ENCODE peak calls at places on chromosome 21, in six cellular contexts. A is Panc1, L is ascending aorta, D is SK-N-SH, I is breast epithelium, H is cardiac muscle cell. S is an unnamed sample.

GRCh38 chr21:16072692-16073091 is 342.9 kb downstream of the USP25 start:
- DNase-seq in H (peak), I (no peak), D (no peak), A (no peak), L (no peak), S (no peak)

GRCh38 chr21:31366825-31367224 is 22.8 kb upstream of the TIAM1 start:
- DNase-seq in D (no peak), I (peak), H (peak), A (peak), L (no peak), S (no peak)

GRCh38 chr21:45004481-45005263 is 64.8 kb downstream of the SLX9 start:
- DNase-seq in L (no peak), A (no peak), D (no peak), H (no peak), I (peak), S (no peak)

GRCh38 chr21:41482321-41482720 is 25.6 kb downstream of the TMPRSS2 start:
- DNase-seq in L (no peak), D (no peak), I (no peak), H (peak), A (no peak), S (no peak)

GRCh38 chr21:25169370-25169769 is 437.9 kb downstream of the MRPL39 start:
- DNase-seq in I (no peak), H (no peak), A (no peak), D (no peak), L (no peak), S (no peak)

GRCh38 chr21:14876464-14876863 is 188.3 kb downstream of the NRIP1 start:
- DNase-seq in H (no peak), I (no peak), L (no peak), A (no peak), D (no peak), S (no peak)

GRCh38 chr21:28916150-28916893 is 76.4 kb downstream of the LTN1 start:
- DNase-seq in D (no peak), H (no peak), A (no peak), I (no peak), L (no peak), S (no peak)

GRCh38 chr21:23812485-23812884 is 1794.8 kb downstream of the MRPL39 start:
- DNase-seq in H (no peak), I (no peak), A (no peak), D (no peak), L (no peak), S (no peak)

GRCh38 chr21:45001134-45002095 is 61.6 kb downstream of the SLX9 start:
- DNase-seq in I (peak), A (peak), D (no peak), H (peak), L (peak), S (no peak)

GRCh38 chr21:41692216-41692615 is 74.6 kb downstream of the RIPK4 start:
- DNase-seq in L (no peak), H (no peak), I (no peak), D (no peak), A (no peak), S (no peak)

GRCh38 chr21:44353200-44353970 is at the start of gene TRPM2:
- DNase-seq in I (no peak), A (no peak), H (peak), L (no peak), D (no peak), S (no peak)

GRCh38 chr21:33395866-33396265 is 7.3 kb upstream of the IFNGR2 start:
- DNase-seq in I (no peak), L (no peak), A (no peak), H (no peak), D (no peak), S (no peak)

GRCh38 chr21:41119901-41120300 is 48.1 kb upstream of the BACE2 start:
- DNase-seq in A (no peak), L (no peak), H (no peak), D (no peak), I (no peak), S (no peak)

GRCh38 chr21:33117268-33117888 is 47.4 kb downstream of the OLIG1 start:
- DNase-seq in H (no peak), D (no peak), L (no peak), I (no peak), A (no peak), S (no peak)

GRCh38 chr21:33299181-33299752 is 25.5 kb upstream of the IFNAR1 start:
- DNase-seq in L (no peak), I (no peak), A (no peak), D (no peak), H (no peak), S (no peak)

GRCh38 chr21:21196087-21196486 is 197.9 kb downstream of the NCAM2 start:
- DNase-seq in I (no peak), L (no peak), H (peak), D (no peak), A (no peak), S (no peak)

GRCh38 chr21:44800971-44801467 is 601 bp downstream of the UBE2G2 start:
- DNase-seq in H (peak), I (no peak), L (no peak), A (no peak), D (peak), S (no peak)

GRCh38 chr21:31660134-31660565 is 657 bp downstream of the SOD1 start:
- DNase-seq in I (no peak), H (peak), D (no peak), L (no peak), A (no peak), S (no peak)

GRCh38 chr21:28671549-28672195 is 321.0 kb downstream of the LTN1 start:
- DNase-seq in H (no peak), A (no peak), I (no peak), L (no peak), D (no peak), S (no peak)

GRCh38 chr21:27132270-27132669 is 165.4 kb upstream of the ADAMTS5 start:
- DNase-seq in I (no peak), D (no peak), H (peak), L (no peak), A (no peak), S (no peak)

GRCh38 chr21:31865429-31865970 is 7.3 kb upstream of the HUNK start:
- DNase-seq in L (no peak), A (no peak), I (no peak), H (no peak), D (no peak), S (no peak)

GRCh38 chr21:27807596-27807995 is 840.7 kb upstream of the ADAMTS5 start:
- DNase-seq in D (no peak), A (no peak), I (no peak), H (no peak), L (no peak), S (no peak)

GRCh38 chr21:28336299-28336698 is 656.4 kb downstream of the LTN1 start:
- DNase-seq in I (no peak), L (no peak), H (peak), A (no peak), D (peak), S (no peak)

GRCh38 chr21:17442174-17442573 is 70.7 kb upstream of the CXADR start:
- DNase-seq in I (no peak), H (no peak), L (no peak), A (no peak), D (no peak), S (no peak)

GRCh38 chr21:43762303-43763128 is 13.6 kb downstream of the CSTB start:
- DNase-seq in A (no peak), I (no peak), L (no peak), D (no peak), H (no peak), S (no peak)

GRCh38 chr21:31284797-31285397 is 59.2 kb downstream of the TIAM1 start:
- DNase-seq in D (no peak), A (no peak), L (no peak), I (no peak), H (peak), S (no peak)

GRCh38 chr21:32916088-32916487 is 109.6 kb upstream of the OLIG2 start:
- DNase-seq in H (no peak), L (no peak), I (no peak), A (no peak), D (no peak), S (no peak)

GRCh38 chr21:27225142-27225541 is 258.3 kb upstream of the ADAMTS5 start:
- DNase-seq in I (no peak), D (no peak), H (no peak), L (no peak), A (no peak), S (no peak)

GRCh38 chr21:15289896-15290841 is 225.4 kb upstream of the NRIP1 start:
- DNase-seq in A (no peak), L (no peak), I (no peak), D (peak), H (no peak), S (no peak)

GRCh38 chr21:17786219-17787181 is 32.7 kb downstream of the C21orf91 start:
- DNase-seq in H (no peak), D (no peak), I (no peak), A (no peak), L (no peak), S (no peak)

GRCh38 chr21:26116456-26117011 is 54.0 kb downstream of the APP start:
- DNase-seq in D (peak), I (no peak), A (no peak), L (no peak), H (peak), S (no peak)

GRCh38 chr21:32315511-32316362 is 17.1 kb downstream of the MRAP start:
- DNase-seq in A (no peak), I (no peak), H (no peak), D (no peak), L (no peak), S (no peak)

GRCh38 chr21:34820051-34820450 is 151.3 kb downstream of the CLIC6 start:
- DNase-seq in H (no peak), L (no peak), D (no peak), A (no peak), I (no peak), S (no peak)

GRCh38 chr21:34822957-34823356 is 154.2 kb downstream of the CLIC6 start:
- DNase-seq in L (no peak), D (no peak), I (no peak), H (peak), A (no peak), S (no peak)

GRCh38 chr21:34824314-34824713 is 155.5 kb downstream of the CLIC6 start:
- DNase-seq in A (no peak), L (no peak), I (no peak), H (no peak), D (no peak), S (no peak)

GRCh38 chr21:34821717-34822116 is 152.9 kb downstream of the CLIC6 start:
- DNase-seq in L (no peak), A (no peak), H (no peak), I (no peak), D (peak), S (no peak)

DNA sequence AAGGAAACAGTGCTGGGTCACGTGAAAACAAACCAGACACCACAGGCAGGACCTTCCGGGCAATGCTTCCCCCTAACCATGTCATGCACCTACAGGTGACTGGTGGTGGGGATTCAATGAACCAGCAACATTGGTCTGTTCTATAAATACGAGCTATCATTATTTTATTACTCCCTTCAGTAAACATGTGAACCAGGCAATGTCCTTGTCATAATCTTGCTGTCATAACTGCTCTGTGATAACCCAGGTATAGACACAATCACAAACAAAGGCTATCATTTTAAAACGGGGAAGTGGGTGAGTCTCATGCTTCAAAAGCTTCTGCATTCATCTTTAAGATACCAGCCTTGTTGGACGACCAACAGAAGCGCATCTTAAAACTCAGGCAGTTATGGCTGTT is 153.4 kb downstream of the CLIC6 start:
- DNase-seq in L (no peak), H (no peak), A (no peak), I (no peak), D (no peak), S (no peak)
- H3K27ac ChIP-seq in L (no peak), H (no peak), A (no peak), I (no peak), D (no peak), S (no peak)

GRCh38 chr21:38894899-38895298 is 89.2 kb downstream of the ETS2 start:
- DNase-seq in D (no peak), L (no peak), A (no peak), H (no peak), I (no peak), S (no peak)

GRCh38 chr21:38900499-38900898 is 94.8 kb downstream of the ETS2 start:
- DNase-seq in H (no peak), A (no peak), L (no peak), D (no peak), I (no peak), S (no peak)

GRCh38 chr21:38899277-38899947 is 93.7 kb downstream of the ETS2 start:
- DNase-seq in I (no peak), D (no peak), H (no peak), A (no peak), L (no peak), S (no peak)

GRCh38 chr21:38898422-38899098 is 92.8 kb downstream of the ETS2 start:
- DNase-seq in I (no peak), H (no peak), A (no peak), L (no peak), D (no peak), S (no peak)

GRCh38 chr21:38897532-38898421 is 92.0 kb downstream of the ETS2 start:
- DNase-seq in D (no peak), L (no peak), I (no peak), H (no peak), A (no peak), S (no peak)
- H3K27ac ChIP-seq in D (no peak), L (peak), I (no peak), H (no peak), A (no peak), S (no peak)

GRCh38 chr21:36643374-36644250 is 55.3 kb upstream of the SIM2 start:
- DNase-seq in H (no peak), A (no peak), D (no peak), I (no peak), L (no peak), S (no peak)
- H3K27ac ChIP-seq in H (no peak), A (no peak), D (no peak), I (no peak), L (no peak), S (no peak)

GRCh38 chr21:46347791-46348381 is 23.9 kb downstream of the PCNT start:
- DNase-seq in D (no peak), L (peak), I (no peak), A (no peak), H (peak), S (no peak)
- H3K27ac ChIP-seq in D (no peak), L (peak), I (no peak), A (no peak), H (no peak), S (no peak)

GRCh38 chr21:42735061-42735460 is 81.6 kb downstream of the PDE9A start:
- DNase-seq in A (no peak), I (no peak), L (no peak), D (no peak), H (no peak), S (no peak)
- H3K27ac ChIP-seq in A (no peak), I (no peak), L (no peak), D (no peak), H (no peak), S (no peak)